ENCODE peak calls at places on chromosomes 7 and 10, in ten cellular contexts. One of them, this sample, is unnamed.

GRCh38 chr7:36115448-36116321 is 37.4 kb upstream of the EEPD1 start:
- DNase-seq in stimulated activated naive CD8-positive, alpha-beta T cell treated with anti-CD3 and anti-CD28 coated beads, Interleukin-15, Interleukin-2, amounts not matched to agents 100 U/mL and 50 U/mL, for 24 hours: peak
- DNase-seq in GM04504: peak
- DNase-seq in anterior cingulate cortex: peak
- DNase-seq in activated T-helper 1 cell treated with anti-CD3 and anti-CD28 coated beads, Interleukin-12 subunit alpha, Interleukin-12 subunit beta, Interleukin-2, Interleukin-4 antibody, amounts not matched to agents 30 ng/mL and 10 ng/mL and 1 ng/mL, durations not matched to agents 14 hours and 24 hours and 36 hours: peak
- DNase-seq in GM12865: peak
- DNase-seq in putamen: peak
- DNase-seq in neuronal stem cell: no peak
- DNase-seq in AG08395: peak
- DNase-seq in iPS-NIHi11: no peak
- DNase-seq in this sample: peak

GRCh38 chr10:110087682-110088081 is 79.9 kb downstream of the ADD3 start:
- DNase-seq in stimulated activated naive CD8-positive, alpha-beta T cell treated with anti-CD3 and anti-CD28 coated beads, Interleukin-15, Interleukin-2, amounts not matched to agents 100 U/mL and 50 U/mL, for 24 hours: no peak
- DNase-seq in GM04504: no peak
- DNase-seq in anterior cingulate cortex: no peak
- DNase-seq in activated T-helper 1 cell treated with anti-CD3 and anti-CD28 coated beads, Interleukin-12 subunit alpha, Interleukin-12 subunit beta, Interleukin-2, Interleukin-4 antibody, amounts not matched to agents 30 ng/mL and 10 ng/mL and 1 ng/mL, durations not matched to agents 14 hours and 24 hours and 36 hours: no peak
- DNase-seq in GM12865: no peak
- DNase-seq in putamen: no peak
- DNase-seq in neuronal stem cell: no peak
- DNase-seq in AG08395: no peak
- DNase-seq in iPS-NIHi11: no peak
- DNase-seq in this sample: no peak

GRCh38 chr10:132458071-132458594 is 61.1 kb downstream of the PWWP2B start:
- DNase-seq in stimulated activated naive CD8-positive, alpha-beta T cell treated with anti-CD3 and anti-CD28 coated beads, Interleukin-15, Interleukin-2, amounts not matched to agents 100 U/mL and 50 U/mL, for 24 hours: no peak
- DNase-seq in GM04504: no peak
- DNase-seq in anterior cingulate cortex: no peak
- DNase-seq in activated T-helper 1 cell treated with anti-CD3 and anti-CD28 coated beads, Interleukin-12 subunit alpha, Interleukin-12 subunit beta, Interleukin-2, Interleukin-4 antibody, amounts not matched to agents 30 ng/mL and 10 ng/mL and 1 ng/mL, durations not matched to agents 14 hours and 24 hours and 36 hours: no peak
- DNase-seq in GM12865: no peak
- DNase-seq in putamen: no peak
- DNase-seq in neuronal stem cell: no peak
- DNase-seq in AG08395: no peak
- DNase-seq in iPS-NIHi11: no peak
- DNase-seq in this sample: no peak

GRCh38 chr10:45106257-45106856 is 105.6 kb downstream of the ZNF22 start:
- DNase-seq in stimulated activated naive CD8-positive, alpha-beta T cell treated with anti-CD3 and anti-CD28 coated beads, Interleukin-15, Interleukin-2, amounts not matched to agents 100 U/mL and 50 U/mL, for 24 hours: no peak
- DNase-seq in GM04504: no peak
- DNase-seq in anterior cingulate cortex: no peak
- DNase-seq in activated T-helper 1 cell treated with anti-CD3 and anti-CD28 coated beads, Interleukin-12 subunit alpha, Interleukin-12 subunit beta, Interleukin-2, Interleukin-4 antibody, amounts not matched to agents 30 ng/mL and 10 ng/mL and 1 ng/mL, durations not matched to agents 14 hours and 24 hours and 36 hours: no peak
- DNase-seq in GM12865: no peak
- DNase-seq in putamen: no peak
- DNase-seq in neuronal stem cell: no peak
- DNase-seq in AG08395: no peak
- DNase-seq in iPS-NIHi11: no peak
- DNase-seq in this sample: no peak

GRCh38 chr10:132722391-132722790 is 63.6 kb downstream of the NKX6-2 start:
- DNase-seq in stimulated activated naive CD8-positive, alpha-beta T cell treated with anti-CD3 and anti-CD28 coated beads, Interleukin-15, Interleukin-2, amounts not matched to agents 100 U/mL and 50 U/mL, for 24 hours: no peak
- DNase-seq in GM04504: no peak
- DNase-seq in anterior cingulate cortex: no peak
- DNase-seq in activated T-helper 1 cell treated with anti-CD3 and anti-CD28 coated beads, Interleukin-12 subunit alpha, Interleukin-12 subunit beta, Interleukin-2, Interleukin-4 antibody, amounts not matched to agents 30 ng/mL and 10 ng/mL and 1 ng/mL, durations not matched to agents 14 hours and 24 hours and 36 hours: no peak
- DNase-seq in GM12865: no peak
- DNase-seq in putamen: no peak
- DNase-seq in neuronal stem cell: no peak
- DNase-seq in AG08395: no peak
- DNase-seq in iPS-NIHi11: peak
- DNase-seq in this sample: no peak

GRCh38 chr7:47328392-47329319 is 253.3 kb downstream of the TNS3 start:
- DNase-seq in stimulated activated naive CD8-positive, alpha-beta T cell treated with anti-CD3 and anti-CD28 coated beads, Interleukin-15, Interleukin-2, amounts not matched to agents 100 U/mL and 50 U/mL, for 24 hours: no peak
- DNase-seq in GM04504: no peak
- DNase-seq in anterior cingulate cortex: no peak
- DNase-seq in activated T-helper 1 cell treated with anti-CD3 and anti-CD28 coated beads, Interleukin-12 subunit alpha, Interleukin-12 subunit beta, Interleukin-2, Interleukin-4 antibody, amounts not matched to agents 30 ng/mL and 10 ng/mL and 1 ng/mL, durations not matched to agents 14 hours and 24 hours and 36 hours: no peak
- DNase-seq in GM12865: no peak
- DNase-seq in putamen: no peak
- DNase-seq in neuronal stem cell: no peak
- DNase-seq in AG08395: no peak
- DNase-seq in iPS-NIHi11: no peak
- DNase-seq in this sample: no peak

GRCh38 chr10:128035557-128035973 is 90.7 kb downstream of the MKI67 start:
- DNase-seq in stimulated activated naive CD8-positive, alpha-beta T cell treated with anti-CD3 and anti-CD28 coated beads, Interleukin-15, Interleukin-2, amounts not matched to agents 100 U/mL and 50 U/mL, for 24 hours: peak
- DNase-seq in GM04504: no peak
- DNase-seq in anterior cingulate cortex: no peak
- DNase-seq in activated T-helper 1 cell treated with anti-CD3 and anti-CD28 coated beads, Interleukin-12 subunit alpha, Interleukin-12 subunit beta, Interleukin-2, Interleukin-4 antibody, amounts not matched to agents 30 ng/mL and 10 ng/mL and 1 ng/mL, durations not matched to agents 14 hours and 24 hours and 36 hours: peak
- DNase-seq in GM12865: peak
- DNase-seq in putamen: no peak
- DNase-seq in neuronal stem cell: peak
- DNase-seq in AG08395: peak
- DNase-seq in iPS-NIHi11: peak
- DNase-seq in this sample: peak

GRCh38 chr7:151566897-151567320 is 47.2 kb upstream of the RHEB start:
- DNase-seq in stimulated activated naive CD8-positive, alpha-beta T cell treated with anti-CD3 and anti-CD28 coated beads, Interleukin-15, Interleukin-2, amounts not matched to agents 100 U/mL and 50 U/mL, for 24 hours: no peak
- DNase-seq in GM04504: peak
- DNase-seq in anterior cingulate cortex: no peak
- DNase-seq in activated T-helper 1 cell treated with anti-CD3 and anti-CD28 coated beads, Interleukin-12 subunit alpha, Interleukin-12 subunit beta, Interleukin-2, Interleukin-4 antibody, amounts not matched to agents 30 ng/mL and 10 ng/mL and 1 ng/mL, durations not matched to agents 14 hours and 24 hours and 36 hours: no peak
- DNase-seq in GM12865: no peak
- DNase-seq in putamen: no peak
- DNase-seq in neuronal stem cell: no peak
- DNase-seq in AG08395: peak
- DNase-seq in iPS-NIHi11: no peak
- DNase-seq in this sample: peak

GRCh38 chr7:480531-481218 is 39.0 kb downstream of the PDGFA start:
- DNase-seq in stimulated activated naive CD8-positive, alpha-beta T cell treated with anti-CD3 and anti-CD28 coated beads, Interleukin-15, Interleukin-2, amounts not matched to agents 100 U/mL and 50 U/mL, for 24 hours: no peak
- DNase-seq in GM04504: no peak
- DNase-seq in anterior cingulate cortex: no peak
- DNase-seq in activated T-helper 1 cell treated with anti-CD3 and anti-CD28 coated beads, Interleukin-12 subunit alpha, Interleukin-12 subunit beta, Interleukin-2, Interleukin-4 antibody, amounts not matched to agents 30 ng/mL and 10 ng/mL and 1 ng/mL, durations not matched to agents 14 hours and 24 hours and 36 hours: no peak
- DNase-seq in GM12865: no peak
- DNase-seq in putamen: no peak
- DNase-seq in neuronal stem cell: no peak
- DNase-seq in AG08395: no peak
- DNase-seq in iPS-NIHi11: peak
- DNase-seq in this sample: no peak

This sample was measured in mammary epithelial cell.